ENCODE peak calls at places on chromosomes 2 and 18, in five cellular contexts. X is lower lobe of right lung, U is right cardiac atrium, R is pancreas, J is cardiac muscle cell. F is an unnamed sample. For H3K9me3, the result is how much of the 10 kb centered on the place peaks cover.

GRCh38 chr2:23651187-23651983 is 266.4 kb downstream of the KLHL29 start:
- DNase-seq in X (no peak), J (peak), U (no peak), R (no peak), F (no peak)

GRCh38 chr2:160576054-160576499 is 82.5 kb upstream of the RBMS1 start:
- DNase-seq in U (no peak), X (no peak), J (peak), R (no peak), F (no peak)

GRCh38 chr2:19807346-19807745 is 94.4 kb downstream of the TTC32 start:
- DNase-seq in J (no peak), X (no peak), U (no peak), R (no peak), F (no peak)

GRCh38 chr2:62570861-62571698 is 65.1 kb upstream of the TMEM17 start:
- DNase-seq in J (no peak), U (peak), R (peak), X (peak), F (peak)

GRCh38 chr2:164624296-164624695 is 3.0 kb upstream of the GRB14 start:
- DNase-seq in X (no peak), U (no peak), R (no peak), J (peak), F (no peak)

GRCh38 chr18:14936313-14936712 is 188.3 kb downstream of the ANKRD30B start:
- DNase-seq in U (no peak), J (no peak), R (no peak), X (no peak), F (no peak)

GRCh38 chr18:50231621-50232020 is 34.7 kb downstream of the CFAP53 start:
- DNase-seq in X (no peak), U (no peak), R (no peak), J (no peak), F (no peak)

GRCh38 chr18:67862069-67862468 is 345.5 kb upstream of the DSEL start:
- DNase-seq in R (no peak), U (no peak), X (no peak), J (no peak), F (no peak)

GRCh38 chr2:120937736-120938131 is 202.1 kb downstream of the GLI2 start:
- DNase-seq in R (no peak), X (no peak), U (no peak), J (peak), F (peak)

GRCh38 chr18:44680271-44681038 is at the start of gene SETBP1:
- DNase-seq in R (peak), J (peak), X (peak), U (peak), F (peak)

GRCh38 chr2:196482119-196483065 is 157.1 kb upstream of the CCDC150 start:
- DNase-seq in U (no peak), X (no peak), J (peak), R (no peak), F (no peak)

GRCh38 chr2:71876542-71877451 is 270.9 kb downstream of the CYP26B1 start:
- DNase-seq in X (no peak), R (no peak), J (no peak), U (no peak), F (no peak)

GRCh38 chr18:42053188-42053781 is 98.3 kb downstream of the PIK3C3 start:
- DNase-seq in J (peak), X (no peak), U (peak), R (peak), F (no peak)

GRCh38 chr2:229375241-229375640 is 104.2 kb upstream of the PID1 start:
- DNase-seq in U (no peak), R (no peak), X (no peak), J (peak), F (no peak)

GRCh38 chr2:64212801-64213321 is 68.6 kb upstream of the PELI1 start:
- DNase-seq in U (no peak), J (peak), R (no peak), X (no peak), F (no peak)

GRCh38 chr18:37717656-37718055 is 152.1 kb upstream of the CELF4 start:
- DNase-seq in J (no peak), X (no peak), U (no peak), R (no peak), F (no peak)

GRCh38 chr2:72827999-72828646 is 2.3 kb upstream of the EXOC6B start:
- DNase-seq in J (peak), R (no peak), X (no peak), U (no peak), F (no peak)

GRCh38 chr2:112154246-112155110 is 16.3 kb downstream of the FBLN7 start:
- DNase-seq in U (no peak), R (no peak), X (no peak), J (no peak), F (no peak)

GRCh38 chr18:36380173-36380827 is 82.8 kb downstream of the FHOD3 start:
- DNase-seq in R (no peak), J (no peak), U (no peak), X (no peak), F (no peak)

GRCh38 chr18:76450912-76451421 is 44.1 kb downstream of the ZNF516 start:
- DNase-seq in U (peak), X (peak), J (peak), R (no peak), F (peak)

GRCh38 chr2:29050591-29050990 is 23.7 kb downstream of the PCARE start:
- DNase-seq in U (no peak), R (no peak), X (no peak), J (no peak), F (no peak)

GRCh38 chr18:51630706-51631105 is 433.2 kb upstream of the MEX3C start:
- DNase-seq in R (no peak), J (no peak), U (no peak), X (no peak), F (no peak)

GRCh38 chr2:54984476-54984875 is 65.8 kb downstream of the RTN4 start:
- DNase-seq in U (no peak), R (no peak), X (no peak), J (no peak), F (no peak)

GRCh38 chr18:14976736-14977430 is 228.9 kb downstream of the ANKRD30B start:
- DNase-seq in U (no peak), X (no peak), J (no peak), R (no peak), F (no peak)

GRCh38 chr18:41974661-41975286 is 19.7 kb downstream of the PIK3C3 start:
- DNase-seq in X (no peak), R (no peak), U (no peak), J (no peak), F (no peak)

GRCh38 chr18:62720766-62721613 is 5.6 kb downstream of the PHLPP1 start:
- DNase-seq in R (no peak), J (no peak), X (no peak), U (no peak), F (no peak)

GRCh38 chr2:7011376-7012083 is 94.3 kb downstream of the RNF144A start:
- DNase-seq in X (no peak), U (no peak), R (no peak), J (peak), F (no peak)

GRCh38 chr2:104521247-104521646 is 332.7 kb upstream of the POU3F3 start:
- DNase-seq in U (no peak), R (no peak), J (no peak), X (no peak), F (no peak)

GRCh38 chr2:158619496-158619895 is 162.7 kb downstream of the PKP4 start:
- DNase-seq in X (no peak), R (no peak), J (peak), U (no peak), F (no peak)

GRCh38 chr2:101843471-101843870 is 146.0 kb downstream of the MAP4K4 start:
- DNase-seq in U (no peak), X (no peak), R (no peak), J (no peak), F (no peak)

GRCh38 chr18:13543144-13543543 is 183.2 kb downstream of the FAM210A start:
- DNase-seq in R (no peak), J (no peak), X (no peak), U (no peak), F (no peak)

GRCh38 chr2:95001701-95002100 is 23.8 kb upstream of the MAL start:
- DNase-seq in R (no peak), J (no peak), U (no peak), X (no peak), F (no peak)
- H3K9me3 ChIP-seq in R (under half), J (under half), U (under half), X (under half), F (under half)

GRCh38 chr2:239818531-239819011 is 206.6 kb downstream of the NDUFA10 start:
- DNase-seq in R (no peak), X (no peak), J (no peak), U (no peak), F (peak)
- H3K9me3 ChIP-seq in R (under half), X (under half), J (under half), U (under half), F (under half)

GRCh38 chr2:13666582-13667414 is 950.1 kb downstream of the TRIB2 start:
- DNase-seq in J (no peak), R (no peak), U (no peak), X (no peak), F (no peak)
- H3K9me3 ChIP-seq in J (under half), R (under half), U (under half), X (under half), F (under half)

DNA sequence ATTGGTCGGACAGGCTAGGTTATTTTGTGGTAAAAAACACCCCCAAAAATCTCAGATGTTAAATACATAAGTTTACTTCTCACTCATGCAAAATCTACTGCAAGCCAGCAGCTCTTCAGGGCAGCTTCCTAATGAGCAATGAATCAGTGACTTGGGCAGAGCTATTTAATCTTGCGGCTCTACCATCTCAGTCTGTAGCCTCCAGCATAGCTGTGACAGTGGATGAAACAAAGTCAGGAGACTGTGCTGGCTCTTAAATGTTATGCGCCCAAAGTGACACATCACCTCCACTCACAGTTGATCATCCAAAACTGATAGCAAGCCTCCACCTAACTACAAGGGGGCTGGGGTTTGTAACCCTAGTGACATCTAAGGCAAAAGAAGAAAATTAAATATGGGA is 571.9 kb downstream of the METTL4 start:
- DNase-seq in X (no peak), U (no peak), R (no peak), J (no peak), F (no peak)
- H3K9me3 ChIP-seq in X (under half), U (under half), R (under half), J (under half), F (under half)

DNA sequence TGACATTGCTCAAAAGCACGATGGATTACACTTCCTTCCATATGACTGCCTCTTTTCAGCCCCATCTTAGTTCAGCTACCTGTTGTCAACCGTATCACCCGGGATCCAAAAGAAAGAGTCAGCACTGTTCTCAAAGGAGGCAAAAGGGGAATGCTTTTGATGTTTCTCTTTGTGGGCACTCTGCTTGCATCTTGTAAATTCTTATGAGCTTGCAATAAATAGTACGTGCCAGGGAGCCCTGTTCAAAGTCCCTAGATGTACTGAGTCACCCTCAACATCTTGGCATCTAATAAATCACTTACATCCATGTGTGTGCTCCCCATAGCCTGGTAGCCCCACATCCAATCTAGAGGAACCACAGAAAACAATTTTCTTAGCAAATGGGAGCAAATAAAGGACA is 256.9 kb downstream of the SUCLG1 start:
- DNase-seq in R (no peak), X (no peak), U (no peak), J (no peak), F (no peak)
- H3K9me3 ChIP-seq in R (under half), X (under half), U (under half), J (under half), F (under half)

GRCh38 chr2:222298000-222298310 is 843 bp downstream of the PAX3 start:
- DNase-seq in X (no peak), J (no peak), U (no peak), R (no peak), F (no peak)
- H3K9me3 ChIP-seq in X (under half), J (under half), U (under half), R (under half), F (under half)

GRCh38 chr18:35248429-35248828 is 7.6 kb downstream of the ZNF397 start:
- DNase-seq in U (no peak), X (no peak), J (no peak), R (no peak), F (no peak)
- H3K9me3 ChIP-seq in U (under half), X (under half), J (under half), R (under half), F (under half)

DNA sequence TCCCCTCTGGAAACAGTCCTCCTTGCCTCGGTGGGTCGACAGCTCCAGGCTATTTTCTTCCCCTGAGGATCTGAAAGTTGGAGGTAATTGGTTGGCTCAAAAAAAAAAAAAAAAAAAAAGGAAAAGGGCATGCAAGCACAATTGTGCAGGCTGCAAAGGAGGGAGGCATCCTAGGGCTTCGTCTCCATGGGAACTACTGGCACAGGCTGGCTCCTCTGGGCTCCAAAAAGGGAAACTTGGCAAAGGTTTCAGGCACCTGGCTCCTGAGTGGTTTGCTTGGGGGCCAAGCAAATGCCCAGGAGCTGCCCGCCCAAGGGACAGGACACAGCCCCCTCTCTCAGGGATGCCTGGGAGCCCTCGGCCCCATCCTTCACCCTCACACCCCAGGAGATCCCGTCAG is 1.1 kb upstream of the KCNIP3 start:
- DNase-seq in R (no peak), X (no peak), U (no peak), J (no peak), F (no peak)
- H3K9me3 ChIP-seq in R (under half), X (under half), U (under half), J (under half), F (under half)

GRCh38 chr2:232377841-232378734 is 463 bp upstream of the ALPP start:
- DNase-seq in U (no peak), X (peak), R (no peak), J (no peak), F (no peak)
- H3K9me3 ChIP-seq in U (under half), X (under half), R (under half), J (under half), F (under half)

GRCh38 chr2:128040166-128040771 is 12.4 kb upstream of the SAP130 start:
- DNase-seq in U (no peak), R (no peak), J (no peak), X (no peak), F (no peak)
- H3K9me3 ChIP-seq in U (under half), R (under half), J (under half), X (under half), F (under half)